ENCODE peak calls at places on chromosomes 4 and X, in five cellular contexts. A is M059J, S is lung, K is GM23248, Z is H7. V is an unnamed sample.

GRCh38 chr4:1690698-1691097 is 6.6 kb upstream of the FAM53A start:
- DNase-seq in Z (no peak), K (no peak), A (no peak), S (no peak), V (no peak)

GRCh38 chrX:97524340-97524739 is 640.6 kb downstream of the RPA4 start:
- DNase-seq in Z (no peak), A (no peak), S (no peak), K (no peak), V (no peak)

GRCh38 chrX:700936-701335 is 70.3 kb downstream of the SHOX start:
- DNase-seq in K (no peak), A (no peak), S (no peak), Z (no peak), V (no peak)

GRCh38 chrX:110219920-110220319 is 98.0 kb downstream of the AMMECR1 start:
- DNase-seq in Z (no peak), S (no peak), K (peak), A (peak), V (peak)

GRCh38 chr4:161655148-161655547 is 508.7 kb downstream of the FSTL5 start:
- DNase-seq in K (no peak), S (no peak), Z (no peak), A (no peak), V (no peak)

GRCh38 chrX:80808854-80809493 is 703 bp downstream of the BRWD3 start:
- DNase-seq in Z (peak), S (no peak), A (peak), K (peak), V (no peak)

GRCh38 chr4:81446634-81447033 is 25.1 kb downstream of the RASGEF1B start:
- DNase-seq in A (no peak), S (no peak), K (no peak), Z (no peak), V (no peak)

GRCh38 chr4:2744576-2745270 is 11.4 kb downstream of the TNIP2 start:
- DNase-seq in K (no peak), A (no peak), S (no peak), Z (peak), V (no peak)

GRCh38 chrX:44503550-44503949 is 39.1 kb downstream of the FUNDC1 start:
- DNase-seq in K (no peak), Z (no peak), A (no peak), S (no peak), V (no peak)

GRCh38 chrX:108511721-108512120 is 72.1 kb downstream of the COL4A5 start:
- DNase-seq in K (peak), Z (no peak), S (no peak), A (peak), V (no peak)

GRCh38 chrX:12949927-12950656 is 24.8 kb upstream of the TMSB4X start:
- DNase-seq in Z (no peak), A (peak), S (peak), K (peak), V (peak)

GRCh38 chr4:145824469-145824868 is 114.2 kb downstream of the ZNF827 start:
- DNase-seq in K (no peak), Z (peak), A (no peak), S (no peak), V (no peak)

GRCh38 chr4:8837181-8837811 is 34.3 kb downstream of the HMX1 start:
- DNase-seq in K (no peak), A (no peak), S (no peak), Z (peak), V (no peak)

GRCh38 chr4:113300384-113301011 is 251.0 kb downstream of the ANK2 start:
- DNase-seq in Z (no peak), A (peak), S (no peak), K (peak), V (peak)

GRCh38 chr4:58313444-58313843 is 1203.3 kb upstream of the IGFBP7 start:
- DNase-seq in K (no peak), Z (no peak), A (no peak), S (no peak), V (no peak)

GRCh38 chr4:129236351-129236750 is 140.4 kb downstream of the C4orf33 start:
- DNase-seq in K (no peak), S (no peak), Z (no peak), A (no peak), V (no peak)

GRCh38 chr4:3013839-3014350 is 50.5 kb downstream of the GRK4 start:
- DNase-seq in K (no peak), A (no peak), S (no peak), Z (no peak), V (no peak)

GRCh38 chr4:102620697-102621497 is 119.7 kb downstream of the NFKB1 start:
- DNase-seq in A (peak), Z (peak), S (no peak), K (peak), V (peak)

V was measured in AG08395.